ENCODE peak calls at places on chromosome 22, in nine cellular contexts. U is ovary; J is IMR-90; F is CD8-positive, alpha-beta memory T cell; V is colonic mucosa; H is body of pancreas; Z is A549; A is heart right ventricle; K is HCT116. E is an unnamed sample.

GRCh38 chr22:42299586-42300285 is 29.3 kb upstream of the TCF20 start:
- DNase-seq in U (no peak), J (no peak), F (peak; percentile 56), V (no peak), H (peak; percentile 20), Z (no peak), A (no peak), K (no peak), E (peak; percentile 49)

GRCh38 chr22:45429921-45430775 is 16.7 kb downstream of the RIBC2 start:
- DNase-seq in U (no peak), J (no peak), F (no peak), V (no peak), H (no peak), Z (no peak), A (no peak), K (no peak), E (no peak)

GRCh38 chr22:50403701-50404101 is 60.6 kb downstream of the PPP6R2 start:
- DNase-seq in U (peak; percentile 66), J (no peak), F (no peak), V (peak; percentile 40), H (peak; percentile 61), Z (no peak), A (peak; percentile 69), K (no peak), E (no peak)

GRCh38 chr22:44586337-44586990 is 88.4 kb upstream of the RTL6 start:
- DNase-seq in U (no peak), J (no peak), F (no peak), V (no peak), H (no peak), Z (no peak), A (no peak), K (no peak), E (no peak)

GRCh38 chr22:43081968-43082367 is 7.2 kb downstream of the TTLL1 start:
- DNase-seq in U (no peak), J (peak; percentile 19), F (no peak), V (no peak), H (no peak), Z (no peak), A (no peak), K (no peak), E (no peak)

GRCh38 chr22:26170112-26170492 is 840 bp downstream of the SEZ6L start:
- DNase-seq in U (no peak), J (no peak), F (no peak), V (no peak), H (no peak), Z (no peak), A (no peak), K (no peak), E (no peak)

GRCh38 chr22:44363214-44363979 is 50.6 kb upstream of the SHISAL1 start:
- DNase-seq in U (peak; percentile 96), J (peak; percentile 98), F (no peak), V (peak; percentile 68), H (peak; percentile 60), Z (peak; percentile 60), A (peak; percentile 93), K (no peak), E (no peak)

GRCh38 chr22:20852076-20852475 is 6.5 kb downstream of the PI4KA start:
- DNase-seq in U (no peak), J (no peak), F (no peak), V (no peak), H (no peak), Z (no peak), A (no peak), K (no peak), E (no peak)

GRCh38 chr22:23911318-23911980 is 17.3 kb downstream of the MIF start:
- DNase-seq in U (no peak), J (no peak), F (no peak), V (no peak), H (no peak), Z (no peak), A (no peak), K (no peak), E (no peak)

GRCh38 chr22:31915499-31916065 is 28.8 kb upstream of the YWHAH start:
- DNase-seq in U (no peak), J (no peak), F (no peak), V (peak; percentile 22), H (no peak), Z (no peak), A (no peak), K (no peak), E (no peak)

GRCh38 chr22:22929381-22930221 is 42.0 kb downstream of the IGLL5 start:
- DNase-seq in U (no peak), J (no peak), F (no peak), V (no peak), H (no peak), Z (no peak), A (no peak), K (no peak), E (no peak)

GRCh38 chr22:17597217-17597616 is 31.3 kb downstream of the ATP6V1E1 start:
- DNase-seq in U (no peak), J (peak; percentile 42), F (no peak), V (no peak), H (no peak), Z (no peak), A (no peak), K (no peak), E (no peak)

GRCh38 chr22:49039625-49040024 is 788.0 kb downstream of the BRD1 start:
- DNase-seq in U (no peak), J (no peak), F (no peak), V (no peak), H (no peak), Z (no peak), A (no peak), K (no peak), E (no peak)

GRCh38 chr22:43338766-43339345 is 4.3 kb downstream of the SCUBE1 start:
- DNase-seq in U (no peak), J (no peak), F (no peak), V (no peak), H (no peak), Z (no peak), A (no peak), K (no peak), E (no peak)

GRCh38 chr22:19378362-19378711 is 53.2 kb downstream of the HIRA start:
- DNase-seq in U (no peak), J (no peak), F (no peak), V (no peak), H (no peak), Z (no peak), A (no peak), K (no peak), E (no peak)

GRCh38 chr22:24965822-24966626 is 13.5 kb downstream of the KIAA1671 start:
- DNase-seq in U (peak; percentile 85), J (no peak), F (no peak), V (peak; percentile 94), H (peak; percentile 90), Z (no peak), A (peak; percentile 51), K (no peak), E (no peak)

GRCh38 chr22:24961217-24961844 is 8.8 kb downstream of the KIAA1671 start:
- DNase-seq in U (no peak), J (no peak), F (no peak), V (no peak), H (no peak), Z (no peak), A (no peak), K (no peak), E (no peak)

GRCh38 chr22:24962094-24962493 is 9.6 kb downstream of the KIAA1671 start:
- DNase-seq in U (no peak), J (no peak), F (no peak), V (no peak), H (no peak), Z (no peak), A (no peak), K (no peak), E (no peak)

GRCh38 chr22:24962835-24963234 is 10.3 kb downstream of the KIAA1671 start:
- DNase-seq in U (no peak), J (no peak), F (no peak), V (no peak), H (no peak), Z (no peak), A (no peak), K (no peak), E (no peak)

GRCh38 chr22:24964441-24964840 is 11.9 kb downstream of the KIAA1671 start:
- DNase-seq in U (no peak), J (no peak), F (no peak), V (no peak), H (no peak), Z (no peak), A (no peak), K (no peak), E (no peak)
- H3K27ac ChIP-seq in U (no peak overlapping the region), J (no peak overlapping the region), F (no peak overlapping the region), V (no peak overlapping the region), H (peak overlapping the region; percentile 21), Z (no peak overlapping the region), A (peak overlapping the region; percentile 46), K (no peak overlapping the region), E (no peak overlapping the region)

DNA sequence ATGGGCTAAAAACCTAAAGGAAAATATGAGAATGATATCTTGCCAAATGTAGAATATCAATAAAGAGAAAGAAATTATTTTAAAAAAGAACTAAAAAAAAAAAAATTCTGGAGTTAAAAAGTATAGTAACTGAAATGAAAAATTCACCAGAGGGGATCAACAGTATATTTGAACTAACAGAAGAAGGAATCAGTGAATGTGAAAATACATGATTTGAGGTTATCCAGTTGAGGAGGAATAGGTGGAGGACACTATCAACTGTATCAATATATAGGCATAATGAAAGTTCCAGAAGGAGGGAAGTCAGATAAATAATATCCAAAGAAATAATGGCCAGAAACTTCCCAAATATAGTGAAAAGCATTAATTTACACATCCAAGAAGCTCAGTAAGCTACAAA is 16.1 kb upstream of the HORMAD2 start:
- DNase-seq in U (no peak), J (no peak), F (no peak), V (no peak), H (no peak), Z (no peak), A (no peak), K (no peak), E (no peak)
- H3K9me3 ChIP-seq in U (no peaks in the 10 kb centered on the region), J (peaks cover 5% of the 10 kb centered on the region), F (peaks cover 5% of the 10 kb centered on the region), V (no peaks in the 10 kb centered on the region), H (no peaks in the 10 kb centered on the region), Z (peaks cover 5% of the 10 kb centered on the region), A (peaks cover 33% of the 10 kb centered on the region), K (no peaks in the 10 kb centered on the region), E (peaks cover 16% of the 10 kb centered on the region)

DNA sequence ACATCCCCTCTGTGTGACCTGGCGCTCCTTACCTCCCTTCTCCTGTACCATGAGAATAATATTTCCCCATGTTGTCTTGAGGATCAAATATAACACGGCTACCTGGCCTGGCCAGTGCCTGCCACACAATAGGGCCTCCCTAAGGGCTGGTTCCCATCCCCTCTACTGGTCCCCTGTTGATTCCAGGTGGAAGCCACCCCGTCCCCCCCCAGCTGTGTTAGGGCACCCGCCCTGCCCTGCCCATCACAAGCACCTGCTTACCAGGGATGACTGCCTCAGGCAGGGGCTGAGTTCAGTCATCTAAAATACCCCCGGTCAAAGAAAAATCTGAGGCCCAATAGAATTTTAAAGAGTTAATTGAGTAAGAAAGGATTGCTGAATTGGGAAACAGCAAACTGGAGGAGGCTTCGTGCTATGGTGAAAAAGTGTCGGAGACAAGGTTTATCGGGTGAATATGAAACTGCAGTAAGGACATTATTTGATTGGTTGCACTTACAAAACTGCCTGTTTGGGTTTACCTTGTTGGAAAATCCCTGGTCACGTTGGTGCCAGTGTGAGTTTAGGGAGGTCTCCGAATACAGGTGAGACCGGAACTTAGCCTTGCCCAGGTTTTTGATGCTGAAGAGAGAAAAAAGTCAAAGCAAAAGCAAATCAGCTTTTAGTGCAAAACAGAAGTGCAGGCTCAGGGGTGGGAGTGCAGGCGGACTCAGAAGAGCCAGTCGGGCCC is 5.2 kb downstream of the APOL1 start:
- DNase-seq in U (no peak), J (no peak), F (no peak), V (no peak), H (no peak), Z (no peak), A (no peak), K (no peak), E (no peak)
- H3K27ac ChIP-seq in U (peak overlapping the region; percentile 67), J (no peak overlapping the region), F (peak overlapping the region; percentile 27), V (no peak overlapping the region), H (no peak overlapping the region), Z (no peak overlapping the region), A (peak overlapping the region; percentile 83), K (no peak overlapping the region), E (no peak overlapping the region)

GRCh38 chr22:47278655-47279054 is 516.2 kb downstream of the TBC1D22A start:
- DNase-seq in U (no peak), J (no peak), F (no peak), V (no peak), H (no peak), Z (no peak), A (no peak), K (no peak), E (no peak)
- H3K9me3 ChIP-seq in U (no peaks in the 10 kb centered on the region), J (peaks cover 3% of the 10 kb centered on the region), F (no peaks in the 10 kb centered on the region), V (no peaks in the 10 kb centered on the region), H (no peaks in the 10 kb centered on the region), Z (no peaks in the 10 kb centered on the region), A (no peaks in the 10 kb centered on the region), K (no peaks in the 10 kb centered on the region), E (no peaks in the 10 kb centered on the region)

E was measured in CD4-positive, alpha-beta T cell.